ENCODE peak calls at places on chromosomes 6 and 20, in six cellular contexts. C, D, Y, B, W and N are unnamed samples.

GRCh38 chr6:169883316-169883715 is 131.9 kb downstream of the ERMARD start:
- DNase-seq in C (no peak), D (peak; percentile 69), Y (no peak), B (no peak), W (no peak), N (no peak)

GRCh38 chr6:33815854-33816253 is 12.1 kb upstream of the MLN start:
- DNase-seq in C (no peak), D (peak; percentile 85), Y (peak; percentile 46), B (no peak), W (no peak), N (peak; percentile 28)

GRCh38 chr20:64102647-64103354 is 4.6 kb downstream of the NPBWR2 start:
- DNase-seq in C (no peak), D (peak; percentile 95), Y (no peak), B (no peak), W (peak; percentile 28), N (no peak)

GRCh38 chr6:52346503-52346902 is 15.4 kb upstream of the PAQR8 start:
- DNase-seq in C (no peak), D (no peak), Y (peak; percentile 14), B (no peak), W (no peak), N (no peak)

GRCh38 chr20:32236048-32236533 is 28.4 kb downstream of the POFUT1 start:
- DNase-seq in C (no peak), D (peak; percentile 49), Y (no peak), B (no peak), W (no peak), N (no peak)

GRCh38 chr6:12605888-12606345 is 110.7 kb upstream of the PHACTR1 start:
- DNase-seq in C (peak; percentile 17), D (no peak), Y (peak; percentile 77), B (peak; percentile 17), W (no peak), N (peak; percentile 42)

GRCh38 chr6:112592159-112592558 is 245.0 kb downstream of the RFPL4B start:
- DNase-seq in C (no peak), D (no peak), Y (peak; percentile 51), B (no peak), W (no peak), N (no peak)

GRCh38 chr6:21095462-21095861 is 498.1 kb upstream of the SOX4 start:
- DNase-seq in C (no peak), D (no peak), Y (no peak), B (no peak), W (no peak), N (no peak)

GRCh38 chr6:125375841-125376240 is 74.1 kb upstream of the HDDC2 start:
- DNase-seq in C (no peak), D (no peak), Y (peak; percentile 10), B (no peak), W (no peak), N (no peak)

GRCh38 chr20:19543114-19543513 is 214.9 kb upstream of the RIN2 start:
- DNase-seq in C (no peak), D (no peak), Y (no peak), B (no peak), W (no peak), N (no peak)

GRCh38 chr6:22401206-22401605 is 104.4 kb upstream of the PRL start:
- DNase-seq in C (no peak), D (no peak), Y (peak; percentile 22), B (no peak), W (no peak), N (no peak)

GRCh38 chr6:122400121-122400450 is 634 bp downstream of the HSF2 start:
- DNase-seq in C (peak; percentile 26), D (no peak), Y (peak; percentile 34), B (no peak), W (no peak), N (no peak)

GRCh38 chr20:62711703-62712101 is 3.1 kb downstream of the NTSR1 start:
- DNase-seq in C (no peak), D (peak; percentile 82), Y (no peak), B (no peak), W (no peak), N (no peak)

GRCh38 chr6:167649486-167649885 is 177.2 kb upstream of the AFDN start:
- DNase-seq in C (no peak), D (peak; percentile 32), Y (no peak), B (no peak), W (no peak), N (no peak)

GRCh38 chr6:54428437-54428836 is 120.2 kb downstream of the TINAG start:
- DNase-seq in C (no peak), D (no peak), Y (no peak), B (no peak), W (no peak), N (no peak)

GRCh38 chr20:38120625-38120988 is 44.5 kb downstream of the TGM2 start:
- DNase-seq in C (no peak), D (no peak), Y (no peak), B (no peak), W (no peak), N (no peak)

GRCh38 chr6:5302995-5303622 is 41.8 kb downstream of the FARS2 start:
- DNase-seq in C (peak; percentile 63), D (no peak), Y (peak; percentile 36), B (no peak), W (peak; percentile 54), N (no peak)

GRCh38 chr20:38863024-38863851 is 57.7 kb downstream of the PPP1R16B start:
- DNase-seq in C (peak; percentile 61), D (no peak), Y (no peak), B (no peak), W (no peak), N (no peak)

GRCh38 chr20:363319-364078 is 16.6 kb downstream of the NRSN2 start:
- DNase-seq in C (no peak), D (peak; percentile 52), Y (peak; percentile 48), B (no peak), W (no peak), N (no peak)